ENCODE peak calls at places on chromosomes 2 and 18, in five cellular contexts. H is CD8-positive, alpha-beta T cell; Q is left lung; C is activated CD4-positive, alpha-beta T cell treated with anti-CD3 and anti-CD28 coated beads, Interleukin-2, amount 50 U/mL, for 4 hours; J is GM04504. I is an unnamed sample.

GRCh38 chr2:23330214-23330613 is 54.8 kb upstream of the KLHL29 start:
- DNase-seq in C (no peak), H (no peak), J (no peak), Q (no peak), I (no peak)

GRCh38 chr2:46703588-46703987 is 212.0 kb downstream of the MCFD2 start:
- DNase-seq in C (no peak), J (no peak), Q (no peak), H (no peak), I (no peak)

GRCh38 chr2:232418056-232418455 is 11.4 kb downstream of the ALPG start:
- DNase-seq in Q (no peak), J (no peak), C (no peak), H (no peak), I (no peak)

GRCh38 chr2:100903534-100904258 is 83.8 kb downstream of the NPAS2 start:
- DNase-seq in H (no peak), J (no peak), C (no peak), Q (no peak), I (no peak)

GRCh38 chr18:49368876-49369440 is 91.5 kb downstream of the DYM start:
- DNase-seq in Q (peak; percentile 41), C (no peak), H (no peak), J (no peak), I (no peak)

GRCh38 chr2:1940660-1941059 is 196.3 kb upstream of the PXDN start:
- DNase-seq in C (no peak), Q (no peak), J (no peak), H (no peak), I (no peak)

GRCh38 chr2:48278590-48278989 is 251.4 kb upstream of the STON1 start:
- DNase-seq in J (no peak), C (no peak), Q (no peak), H (no peak), I (no peak)

GRCh38 chr18:59054892-59055291 is 84.8 kb upstream of the SEC11C start:
- DNase-seq in C (no peak), Q (no peak), H (no peak), J (peak; percentile 42), I (no peak)

GRCh38 chr2:25617948-25618646 is 55.3 kb downstream of the DTNB start:
- DNase-seq in J (peak; percentile 15), Q (no peak), C (no peak), H (no peak), I (no peak)

I was measured in CD14-positive monocyte.